ENCODE peak calls at places on chromosomes 6 and 20, in four cellular contexts. One of them, this sample, is unnamed.

GRCh38 chr6:113414511-113414910 is 442.6 kb upstream of the MARCKS start:
- DNase-seq in left cardiac atrium: peak; percentile 35
- DNase-seq in stimulated activated CD4-positive, alpha-beta T cell treated with anti-CD3 and anti-CD28 coated beads, Interleukin-12 subunit alpha, Interleukin-12 subunit beta, amount 100 ng/mL, for 24 hours: no peak
- DNase-seq in tibial nerve: no peak
- DNase-seq in this sample: peak; percentile 89

GRCh38 chr6:89278956-89279355 is 36.1 kb downstream of the GABRR2 start:
- DNase-seq in stimulated activated CD4-positive, alpha-beta T cell treated with anti-CD3 and anti-CD28 coated beads, Interleukin-12 subunit alpha, Interleukin-12 subunit beta, amount 100 ng/mL, for 24 hours: no peak
- DNase-seq in left cardiac atrium: no peak
- DNase-seq in tibial nerve: no peak
- DNase-seq in this sample: no peak

GRCh38 chr20:16501236-16501635 is 72.0 kb downstream of the KIF16B start:
- DNase-seq in tibial nerve: no peak
- DNase-seq in left cardiac atrium: no peak
- DNase-seq in stimulated activated CD4-positive, alpha-beta T cell treated with anti-CD3 and anti-CD28 coated beads, Interleukin-12 subunit alpha, Interleukin-12 subunit beta, amount 100 ng/mL, for 24 hours: no peak
- DNase-seq in this sample: no peak

GRCh38 chr6:15462717-15463525 is 199.9 kb downstream of the DTNBP1 start:
- DNase-seq in left cardiac atrium: no peak
- DNase-seq in stimulated activated CD4-positive, alpha-beta T cell treated with anti-CD3 and anti-CD28 coated beads, Interleukin-12 subunit alpha, Interleukin-12 subunit beta, amount 100 ng/mL, for 24 hours: no peak
- DNase-seq in tibial nerve: no peak
- DNase-seq in this sample: peak; percentile 79

GRCh38 chr6:56026461-56027180 is 151.2 kb upstream of the BMP5 start:
- DNase-seq in left cardiac atrium: no peak
- DNase-seq in tibial nerve: no peak
- DNase-seq in stimulated activated CD4-positive, alpha-beta T cell treated with anti-CD3 and anti-CD28 coated beads, Interleukin-12 subunit alpha, Interleukin-12 subunit beta, amount 100 ng/mL, for 24 hours: no peak
- DNase-seq in this sample: no peak

GRCh38 chr6:36929152-36929551 is 25.4 kb upstream of the PI16 start:
- DNase-seq in stimulated activated CD4-positive, alpha-beta T cell treated with anti-CD3 and anti-CD28 coated beads, Interleukin-12 subunit alpha, Interleukin-12 subunit beta, amount 100 ng/mL, for 24 hours: no peak
- DNase-seq in tibial nerve: no peak
- DNase-seq in left cardiac atrium: no peak
- DNase-seq in this sample: no peak

GRCh38 chr6:77683515-77683914 is 30.7 kb downstream of the MEI4 start:
- DNase-seq in stimulated activated CD4-positive, alpha-beta T cell treated with anti-CD3 and anti-CD28 coated beads, Interleukin-12 subunit alpha, Interleukin-12 subunit beta, amount 100 ng/mL, for 24 hours: no peak
- DNase-seq in tibial nerve: no peak
- DNase-seq in left cardiac atrium: no peak
- DNase-seq in this sample: no peak

GRCh38 chr20:53708129-53708968 is 114.7 kb upstream of the ZNF217 start:
- DNase-seq in stimulated activated CD4-positive, alpha-beta T cell treated with anti-CD3 and anti-CD28 coated beads, Interleukin-12 subunit alpha, Interleukin-12 subunit beta, amount 100 ng/mL, for 24 hours: peak; percentile 31
- DNase-seq in left cardiac atrium: no peak
- DNase-seq in tibial nerve: no peak
- DNase-seq in this sample: peak; percentile 71

GRCh38 chr20:2178328-2179232 is 77.0 kb downstream of the STK35 start:
- DNase-seq in left cardiac atrium: no peak
- DNase-seq in tibial nerve: no peak
- DNase-seq in stimulated activated CD4-positive, alpha-beta T cell treated with anti-CD3 and anti-CD28 coated beads, Interleukin-12 subunit alpha, Interleukin-12 subunit beta, amount 100 ng/mL, for 24 hours: no peak
- DNase-seq in this sample: no peak

GRCh38 chr6:10621227-10621626 is 73.2 kb downstream of the C6orf52 start:
- DNase-seq in tibial nerve: no peak
- DNase-seq in stimulated activated CD4-positive, alpha-beta T cell treated with anti-CD3 and anti-CD28 coated beads, Interleukin-12 subunit alpha, Interleukin-12 subunit beta, amount 100 ng/mL, for 24 hours: no peak
- DNase-seq in left cardiac atrium: no peak
- DNase-seq in this sample: no peak

GRCh38 chr20:51211191-51211590 is 188.3 kb upstream of the KCNG1 start:
- DNase-seq in left cardiac atrium: no peak
- DNase-seq in tibial nerve: no peak
- DNase-seq in stimulated activated CD4-positive, alpha-beta T cell treated with anti-CD3 and anti-CD28 coated beads, Interleukin-12 subunit alpha, Interleukin-12 subunit beta, amount 100 ng/mL, for 24 hours: no peak
- DNase-seq in this sample: no peak

GRCh38 chr6:108896111-108896661 is 48.0 kb downstream of the ARMC2 start:
- DNase-seq in tibial nerve: no peak
- DNase-seq in stimulated activated CD4-positive, alpha-beta T cell treated with anti-CD3 and anti-CD28 coated beads, Interleukin-12 subunit alpha, Interleukin-12 subunit beta, amount 100 ng/mL, for 24 hours: no peak
- DNase-seq in left cardiac atrium: no peak
- DNase-seq in this sample: peak; percentile 85

GRCh38 chr6:54285595-54285994 is 22.6 kb upstream of the TINAG start:
- DNase-seq in tibial nerve: no peak
- DNase-seq in left cardiac atrium: no peak
- DNase-seq in stimulated activated CD4-positive, alpha-beta T cell treated with anti-CD3 and anti-CD28 coated beads, Interleukin-12 subunit alpha, Interleukin-12 subunit beta, amount 100 ng/mL, for 24 hours: no peak
- DNase-seq in this sample: no peak

GRCh38 chr6:73460044-73460443 is 1.5 kb upstream of the MTO1 start:
- DNase-seq in tibial nerve: no peak
- DNase-seq in stimulated activated CD4-positive, alpha-beta T cell treated with anti-CD3 and anti-CD28 coated beads, Interleukin-12 subunit alpha, Interleukin-12 subunit beta, amount 100 ng/mL, for 24 hours: no peak
- DNase-seq in left cardiac atrium: no peak
- DNase-seq in this sample: no peak

GRCh38 chr6:150418825-150419594 is 50.2 kb downstream of the IYD start:
- DNase-seq in stimulated activated CD4-positive, alpha-beta T cell treated with anti-CD3 and anti-CD28 coated beads, Interleukin-12 subunit alpha, Interleukin-12 subunit beta, amount 100 ng/mL, for 24 hours: no peak
- DNase-seq in tibial nerve: peak; percentile 36
- DNase-seq in left cardiac atrium: peak; percentile 83
- DNase-seq in this sample: peak; percentile 7

GRCh38 chr6:56798163-56798562 is 155.5 kb upstream of the DST start:
- DNase-seq in stimulated activated CD4-positive, alpha-beta T cell treated with anti-CD3 and anti-CD28 coated beads, Interleukin-12 subunit alpha, Interleukin-12 subunit beta, amount 100 ng/mL, for 24 hours: no peak
- DNase-seq in left cardiac atrium: no peak
- DNase-seq in tibial nerve: no peak
- DNase-seq in this sample: peak; percentile 92